ENCODE peak calls at places on chromosomes 4 and X, in eight cellular contexts. One of them, this sample, is unnamed.
A peak's percentile ranks its signal among the peaks of the same experiment; 100 is the strongest.

GRCh38 chrX:101136235-101136634 is 38.2 kb downstream of the CENPI start:
- DNase-seq in H54: no peak
- DNase-seq in Right ventricle myocardium superior: no peak
- DNase-seq in choroid plexus epithelial cell: peak; percentile 20
- DNase-seq in SK-N-SH: no peak
- DNase-seq in A549: no peak
- DNase-seq in fibroblast of pulmonary artery: no peak
- DNase-seq in stimulated activated CD4-positive, alpha-beta T cell treated with anti-CD3 and anti-CD28 coated beads, TNF-alpha, amount 100 ng/mL, for 4 hours: no peak
- DNase-seq in this sample: no peak

GRCh38 chrX:45758738-45759397 is 558.2 kb upstream of the DIPK2B start:
- DNase-seq in H54: no peak
- DNase-seq in Right ventricle myocardium superior: no peak
- DNase-seq in choroid plexus epithelial cell: peak; percentile 40
- DNase-seq in SK-N-SH: no peak
- DNase-seq in A549: no peak
- DNase-seq in fibroblast of pulmonary artery: no peak
- DNase-seq in stimulated activated CD4-positive, alpha-beta T cell treated with anti-CD3 and anti-CD28 coated beads, TNF-alpha, amount 100 ng/mL, for 4 hours: no peak
- DNase-seq in this sample: no peak

GRCh38 chrX:129520151-129520550 is 3.1 kb downstream of the SMARCA1 start:
- DNase-seq in H54: no peak
- DNase-seq in Right ventricle myocardium superior: no peak
- DNase-seq in choroid plexus epithelial cell: no peak
- DNase-seq in SK-N-SH: no peak
- DNase-seq in A549: no peak
- DNase-seq in fibroblast of pulmonary artery: no peak
- DNase-seq in stimulated activated CD4-positive, alpha-beta T cell treated with anti-CD3 and anti-CD28 coated beads, TNF-alpha, amount 100 ng/mL, for 4 hours: no peak
- DNase-seq in this sample: no peak

GRCh38 chr4:142044271-142044670 is 407.9 kb downstream of the IL15 start:
- DNase-seq in H54: no peak
- DNase-seq in Right ventricle myocardium superior: no peak
- DNase-seq in choroid plexus epithelial cell: no peak
- DNase-seq in SK-N-SH: no peak
- DNase-seq in A549: no peak
- DNase-seq in fibroblast of pulmonary artery: peak; percentile 20
- DNase-seq in stimulated activated CD4-positive, alpha-beta T cell treated with anti-CD3 and anti-CD28 coated beads, TNF-alpha, amount 100 ng/mL, for 4 hours: no peak
- DNase-seq in this sample: no peak

GRCh38 chr4:621296-622070 is 3.9 kb upstream of the PDE6B start:
- DNase-seq in H54: no peak
- DNase-seq in Right ventricle myocardium superior: peak; percentile 25
- DNase-seq in choroid plexus epithelial cell: no peak
- DNase-seq in SK-N-SH: no peak
- DNase-seq in A549: no peak
- DNase-seq in fibroblast of pulmonary artery: no peak
- DNase-seq in stimulated activated CD4-positive, alpha-beta T cell treated with anti-CD3 and anti-CD28 coated beads, TNF-alpha, amount 100 ng/mL, for 4 hours: no peak
- DNase-seq in this sample: no peak

GRCh38 chrX:41619221-41619620 is 69.6 kb upstream of the GPR34 start:
- DNase-seq in H54: no peak
- DNase-seq in Right ventricle myocardium superior: no peak
- DNase-seq in choroid plexus epithelial cell: no peak
- DNase-seq in SK-N-SH: no peak
- DNase-seq in A549: no peak
- DNase-seq in fibroblast of pulmonary artery: no peak
- DNase-seq in stimulated activated CD4-positive, alpha-beta T cell treated with anti-CD3 and anti-CD28 coated beads, TNF-alpha, amount 100 ng/mL, for 4 hours: no peak
- DNase-seq in this sample: no peak

GRCh38 chr4:105894570-105895323 is 524 bp upstream of the NPNT start:
- DNase-seq in H54: no peak
- DNase-seq in Right ventricle myocardium superior: peak; percentile 38
- DNase-seq in choroid plexus epithelial cell: no peak
- DNase-seq in SK-N-SH: no peak
- DNase-seq in A549: no peak
- DNase-seq in fibroblast of pulmonary artery: no peak
- DNase-seq in stimulated activated CD4-positive, alpha-beta T cell treated with anti-CD3 and anti-CD28 coated beads, TNF-alpha, amount 100 ng/mL, for 4 hours: no peak
- DNase-seq in this sample: no peak

GRCh38 chr4:64911846-64912245 is 502.6 kb upstream of the TECRL start:
- DNase-seq in H54: no peak
- DNase-seq in Right ventricle myocardium superior: no peak
- DNase-seq in choroid plexus epithelial cell: no peak
- DNase-seq in SK-N-SH: no peak
- DNase-seq in A549: no peak
- DNase-seq in fibroblast of pulmonary artery: no peak
- DNase-seq in stimulated activated CD4-positive, alpha-beta T cell treated with anti-CD3 and anti-CD28 coated beads, TNF-alpha, amount 100 ng/mL, for 4 hours: no peak
- DNase-seq in this sample: no peak

GRCh38 chr4:101651778-101652177 is 138.8 kb upstream of the BANK1 start:
- DNase-seq in H54: no peak
- DNase-seq in Right ventricle myocardium superior: peak; percentile 41
- DNase-seq in choroid plexus epithelial cell: no peak
- DNase-seq in SK-N-SH: no peak
- DNase-seq in A549: no peak
- DNase-seq in fibroblast of pulmonary artery: no peak
- DNase-seq in stimulated activated CD4-positive, alpha-beta T cell treated with anti-CD3 and anti-CD28 coated beads, TNF-alpha, amount 100 ng/mL, for 4 hours: no peak
- DNase-seq in this sample: no peak

GRCh38 chrX:56783996-56784620 is 55.1 kb downstream of the NBDY start:
- DNase-seq in H54: no peak
- DNase-seq in Right ventricle myocardium superior: no peak
- DNase-seq in choroid plexus epithelial cell: no peak
- DNase-seq in SK-N-SH: no peak
- DNase-seq in A549: no peak
- DNase-seq in fibroblast of pulmonary artery: no peak
- DNase-seq in stimulated activated CD4-positive, alpha-beta T cell treated with anti-CD3 and anti-CD28 coated beads, TNF-alpha, amount 100 ng/mL, for 4 hours: no peak
- DNase-seq in this sample: no peak

GRCh38 chrX:44344194-44344593 is 722 bp upstream of the EFHC2 start:
- DNase-seq in H54: no peak
- DNase-seq in Right ventricle myocardium superior: peak; percentile 41
- DNase-seq in choroid plexus epithelial cell: no peak
- DNase-seq in SK-N-SH: no peak
- DNase-seq in A549: no peak
- DNase-seq in fibroblast of pulmonary artery: no peak
- DNase-seq in stimulated activated CD4-positive, alpha-beta T cell treated with anti-CD3 and anti-CD28 coated beads, TNF-alpha, amount 100 ng/mL, for 4 hours: no peak
- DNase-seq in this sample: no peak

GRCh38 chrX:66766318-66766717 is 127.4 kb upstream of the EDA2R start:
- DNase-seq in H54: no peak
- DNase-seq in Right ventricle myocardium superior: no peak
- DNase-seq in choroid plexus epithelial cell: no peak
- DNase-seq in SK-N-SH: no peak
- DNase-seq in A549: no peak
- DNase-seq in fibroblast of pulmonary artery: no peak
- DNase-seq in stimulated activated CD4-positive, alpha-beta T cell treated with anti-CD3 and anti-CD28 coated beads, TNF-alpha, amount 100 ng/mL, for 4 hours: no peak
- DNase-seq in this sample: no peak

GRCh38 chr4:101954351-101954750 is 163.8 kb downstream of the BANK1 start:
- DNase-seq in H54: no peak
- DNase-seq in Right ventricle myocardium superior: no peak
- DNase-seq in choroid plexus epithelial cell: no peak
- DNase-seq in SK-N-SH: no peak
- DNase-seq in A549: peak; percentile 23
- DNase-seq in fibroblast of pulmonary artery: no peak
- DNase-seq in stimulated activated CD4-positive, alpha-beta T cell treated with anti-CD3 and anti-CD28 coated beads, TNF-alpha, amount 100 ng/mL, for 4 hours: no peak
- DNase-seq in this sample: no peak

GRCh38 chrX:40855411-40855810 is 120.1 kb upstream of the MED14 start:
- DNase-seq in H54: no peak
- DNase-seq in Right ventricle myocardium superior: no peak
- DNase-seq in choroid plexus epithelial cell: no peak
- DNase-seq in SK-N-SH: no peak
- DNase-seq in A549: no peak
- DNase-seq in fibroblast of pulmonary artery: peak; percentile 42
- DNase-seq in stimulated activated CD4-positive, alpha-beta T cell treated with anti-CD3 and anti-CD28 coated beads, TNF-alpha, amount 100 ng/mL, for 4 hours: no peak
- DNase-seq in this sample: no peak

GRCh38 chr4:166422475-166422874 is 549.4 kb downstream of the TLL1 start:
- DNase-seq in H54: no peak
- DNase-seq in Right ventricle myocardium superior: no peak
- DNase-seq in choroid plexus epithelial cell: peak; percentile 78
- DNase-seq in SK-N-SH: no peak
- DNase-seq in A549: no peak
- DNase-seq in fibroblast of pulmonary artery: peak; percentile 77
- DNase-seq in stimulated activated CD4-positive, alpha-beta T cell treated with anti-CD3 and anti-CD28 coated beads, TNF-alpha, amount 100 ng/mL, for 4 hours: no peak
- DNase-seq in this sample: no peak

GRCh38 chrX:4932790-4933189 is 1219.3 kb upstream of the PRKX start:
- DNase-seq in H54: no peak
- DNase-seq in Right ventricle myocardium superior: no peak
- DNase-seq in choroid plexus epithelial cell: peak; percentile 3
- DNase-seq in SK-N-SH: no peak
- DNase-seq in A549: peak; percentile 4
- DNase-seq in fibroblast of pulmonary artery: no peak
- DNase-seq in stimulated activated CD4-positive, alpha-beta T cell treated with anti-CD3 and anti-CD28 coated beads, TNF-alpha, amount 100 ng/mL, for 4 hours: no peak
- DNase-seq in this sample: no peak

GRCh38 chrX:151754042-151754419 is 19.5 kb downstream of the CNGA2 start:
- DNase-seq in H54: peak; percentile 33
- DNase-seq in Right ventricle myocardium superior: no peak
- DNase-seq in choroid plexus epithelial cell: peak; percentile 43
- DNase-seq in SK-N-SH: no peak
- DNase-seq in A549: peak; percentile 19
- DNase-seq in fibroblast of pulmonary artery: peak; percentile 22
- DNase-seq in stimulated activated CD4-positive, alpha-beta T cell treated with anti-CD3 and anti-CD28 coated beads, TNF-alpha, amount 100 ng/mL, for 4 hours: no peak
- DNase-seq in this sample: peak; percentile 6

GRCh38 chr4:48681856-48682255 is 98.2 kb downstream of the FRYL start:
- DNase-seq in H54: no peak
- DNase-seq in Right ventricle myocardium superior: no peak
- DNase-seq in choroid plexus epithelial cell: peak; percentile 75
- DNase-seq in SK-N-SH: no peak
- DNase-seq in A549: peak; percentile 22
- DNase-seq in fibroblast of pulmonary artery: peak; percentile 71
- DNase-seq in stimulated activated CD4-positive, alpha-beta T cell treated with anti-CD3 and anti-CD28 coated beads, TNF-alpha, amount 100 ng/mL, for 4 hours: no peak
- DNase-seq in this sample: no peak

GRCh38 chr4:99471349-99471748 is 36.2 kb upstream of the ADH7 start:
- DNase-seq in H54: no peak
- DNase-seq in Right ventricle myocardium superior: no peak
- DNase-seq in choroid plexus epithelial cell: no peak
- DNase-seq in SK-N-SH: no peak
- DNase-seq in A549: no peak
- DNase-seq in fibroblast of pulmonary artery: no peak
- DNase-seq in stimulated activated CD4-positive, alpha-beta T cell treated with anti-CD3 and anti-CD28 coated beads, TNF-alpha, amount 100 ng/mL, for 4 hours: no peak
- DNase-seq in this sample: no peak

GRCh38 chrX:28491941-28492340 is 95.3 kb upstream of the IL1RAPL1 start:
- DNase-seq in H54: no peak
- DNase-seq in Right ventricle myocardium superior: no peak
- DNase-seq in choroid plexus epithelial cell: no peak
- DNase-seq in SK-N-SH: no peak
- DNase-seq in A549: no peak
- DNase-seq in fibroblast of pulmonary artery: peak; percentile 3
- DNase-seq in stimulated activated CD4-positive, alpha-beta T cell treated with anti-CD3 and anti-CD28 coated beads, TNF-alpha, amount 100 ng/mL, for 4 hours: no peak
- DNase-seq in this sample: no peak

GRCh38 chr4:108155373-108155772 is 13.4 kb downstream of the LEF1 start:
- DNase-seq in H54: no peak
- DNase-seq in Right ventricle myocardium superior: no peak
- DNase-seq in choroid plexus epithelial cell: peak; percentile 37
- DNase-seq in SK-N-SH: no peak
- DNase-seq in A549: no peak
- DNase-seq in fibroblast of pulmonary artery: no peak
- DNase-seq in stimulated activated CD4-positive, alpha-beta T cell treated with anti-CD3 and anti-CD28 coated beads, TNF-alpha, amount 100 ng/mL, for 4 hours: no peak
- DNase-seq in this sample: no peak

GRCh38 chr4:183300070-183300469 is 20.0 kb downstream of the CLDN22 start:
- DNase-seq in H54: no peak
- DNase-seq in Right ventricle myocardium superior: no peak
- DNase-seq in choroid plexus epithelial cell: peak; percentile 28
- DNase-seq in SK-N-SH: no peak
- DNase-seq in A549: no peak
- DNase-seq in fibroblast of pulmonary artery: peak; percentile 31
- DNase-seq in stimulated activated CD4-positive, alpha-beta T cell treated with anti-CD3 and anti-CD28 coated beads, TNF-alpha, amount 100 ng/mL, for 4 hours: no peak
- DNase-seq in this sample: no peak

GRCh38 chr4:1179089-1179441 is 6.7 kb upstream of the SPON2 start:
- DNase-seq in H54: no peak
- DNase-seq in Right ventricle myocardium superior: no peak
- DNase-seq in choroid plexus epithelial cell: no peak
- DNase-seq in SK-N-SH: no peak
- DNase-seq in A549: no peak
- DNase-seq in fibroblast of pulmonary artery: no peak
- DNase-seq in stimulated activated CD4-positive, alpha-beta T cell treated with anti-CD3 and anti-CD28 coated beads, TNF-alpha, amount 100 ng/mL, for 4 hours: no peak
- DNase-seq in this sample: no peak

GRCh38 chr4:154727540-154727939 is 16.3 kb upstream of the LRAT start:
- DNase-seq in H54: no peak
- DNase-seq in Right ventricle myocardium superior: no peak
- DNase-seq in choroid plexus epithelial cell: no peak
- DNase-seq in SK-N-SH: no peak
- DNase-seq in A549: no peak
- DNase-seq in fibroblast of pulmonary artery: no peak
- DNase-seq in stimulated activated CD4-positive, alpha-beta T cell treated with anti-CD3 and anti-CD28 coated beads, TNF-alpha, amount 100 ng/mL, for 4 hours: no peak
- DNase-seq in this sample: no peak

GRCh38 chr4:41141910-41142309 is 72.4 kb downstream of the APBB2 start:
- DNase-seq in H54: no peak
- DNase-seq in Right ventricle myocardium superior: no peak
- DNase-seq in choroid plexus epithelial cell: peak; percentile 56
- DNase-seq in SK-N-SH: no peak
- DNase-seq in A549: peak; percentile 19
- DNase-seq in fibroblast of pulmonary artery: peak; percentile 89
- DNase-seq in stimulated activated CD4-positive, alpha-beta T cell treated with anti-CD3 and anti-CD28 coated beads, TNF-alpha, amount 100 ng/mL, for 4 hours: no peak
- DNase-seq in this sample: no peak

GRCh38 chr4:47913858-47914218 is 545 bp downstream of the NFXL1 start:
- DNase-seq in H54: no peak
- DNase-seq in Right ventricle myocardium superior: peak; percentile 63
- DNase-seq in choroid plexus epithelial cell: no peak
- DNase-seq in SK-N-SH: no peak
- DNase-seq in A549: peak; percentile 7
- DNase-seq in fibroblast of pulmonary artery: no peak
- DNase-seq in stimulated activated CD4-positive, alpha-beta T cell treated with anti-CD3 and anti-CD28 coated beads, TNF-alpha, amount 100 ng/mL, for 4 hours: peak; percentile 30
- DNase-seq in this sample: no peak

GRCh38 chrX:1027133-1027532 is 185.3 kb downstream of the CRLF2 start:
- DNase-seq in H54: no peak
- DNase-seq in Right ventricle myocardium superior: no peak
- DNase-seq in choroid plexus epithelial cell: no peak
- DNase-seq in SK-N-SH: no peak
- DNase-seq in A549: no peak
- DNase-seq in fibroblast of pulmonary artery: no peak
- DNase-seq in stimulated activated CD4-positive, alpha-beta T cell treated with anti-CD3 and anti-CD28 coated beads, TNF-alpha, amount 100 ng/mL, for 4 hours: no peak
- DNase-seq in this sample: no peak

This sample was measured in T1000.